ENCODE peak calls at places on chromosomes 1 and 21, in four cellular contexts. O is BJ; D is fibroblast of lung; X is CD8-positive, alpha-beta memory T cell. T is an unnamed sample.

GRCh38 chr1:22105611-22106207 is 37.2 kb downstream of the WNT4 start:
- DNase-seq in O (no peak), D (peak), X (peak), T (peak)

GRCh38 chr21:36973986-36974850 is 7.7 kb upstream of the HLCS start:
- DNase-seq in O (no peak), D (no peak), X (no peak), T (no peak)

GRCh38 chr1:47559944-47560695 is 122.3 kb downstream of the FOXD2 start:
- DNase-seq in O (no peak), D (no peak), X (no peak), T (no peak)

GRCh38 chr1:21124846-21125245 is 51.9 kb downstream of the EIF4G3 start:
- DNase-seq in O (peak), D (peak), X (no peak), T (peak)

GRCh38 chr1:1753607-1754005 is 24.7 kb downstream of the NADK start:
- DNase-seq in O (no peak), D (no peak), X (no peak), T (no peak)

GRCh38 chr1:240193699-240194098 is 102.0 kb downstream of the FMN2 start:
- DNase-seq in O (no peak), D (peak), X (no peak), T (peak)

GRCh38 chr1:6578624-6579373 is 995 bp upstream of the ZBTB48 start:
- DNase-seq in O (no peak), D (no peak), X (no peak), T (no peak)

GRCh38 chr1:227357229-227358078 is 39.2 kb upstream of the CDC42BPA start:
- DNase-seq in O (peak), D (peak), X (no peak), T (peak)

GRCh38 chr21:37862536-37862935 is 53.7 kb downstream of the KCNJ6 start:
- DNase-seq in O (no peak), D (peak), X (no peak), T (no peak)

GRCh38 chr1:156914440-156914856 is 6.0 kb upstream of the LRRC71 start:
- DNase-seq in O (no peak), D (peak), X (no peak), T (peak)

GRCh38 chr1:6599141-6599975 is 3.3 kb downstream of the KLHL21 start:
- DNase-seq in O (no peak), D (peak), X (peak), T (peak)

GRCh38 chr21:17352937-17353655 is 159.7 kb upstream of the CXADR start:
- DNase-seq in O (no peak), D (no peak), X (no peak), T (no peak)

GRCh38 chr1:200654660-200655059 is 15.0 kb downstream of the DDX59 start:
- DNase-seq in O (no peak), D (no peak), X (no peak), T (no peak)

GRCh38 chr1:25554426-25554780 is 11.0 kb downstream of the LDLRAP1 start:
- DNase-seq in O (no peak), D (no peak), X (no peak), T (no peak)

GRCh38 chr1:235908742-235909520 is 42.2 kb upstream of the LYST start:
- DNase-seq in O (no peak), D (peak), X (no peak), T (peak)

GRCh38 chr1:21232044-21232443 is 55.3 kb upstream of the EIF4G3 start:
- DNase-seq in O (no peak), D (peak), X (peak), T (peak)

GRCh38 chr1:207950750-207951149 is 39.8 kb upstream of the CD34 start:
- DNase-seq in O (no peak), D (no peak), X (no peak), T (no peak)

GRCh38 chr1:153506831-153507413 is 28.9 kb downstream of the S100A6 start:
- DNase-seq in O (peak), D (peak), X (no peak), T (peak)

GRCh38 chr1:170661646-170662411 is 2.1 kb upstream of the PRRX1 start:
- DNase-seq in O (no peak), D (peak), X (no peak), T (peak)

GRCh38 chr1:60848583-60849188 is 233.7 kb upstream of the NFIA start:
- DNase-seq in O (peak), D (peak), X (no peak), T (peak)

GRCh38 chr1:169731446-169731845 is 2.4 kb downstream of the SELE start:
- DNase-seq in O (no peak), D (no peak), X (no peak), T (no peak)

GRCh38 chr1:158943059-158943458 is 11.7 kb downstream of the PYHIN1 start:
- DNase-seq in O (no peak), D (no peak), X (no peak), T (peak)

GRCh38 chr1:244496186-244496585 is 35.1 kb downstream of the CATSPERE start:
- DNase-seq in O (no peak), D (no peak), X (no peak), T (no peak)

GRCh38 chr21:41880153-41880552 is 1.0 kb upstream of the PRDM15 start:
- DNase-seq in O (no peak), D (no peak), X (no peak), T (no peak)
- H3K4me3 ChIP-seq in O (no peak), D (no peak), X (no peak), T (peak)

DNA sequence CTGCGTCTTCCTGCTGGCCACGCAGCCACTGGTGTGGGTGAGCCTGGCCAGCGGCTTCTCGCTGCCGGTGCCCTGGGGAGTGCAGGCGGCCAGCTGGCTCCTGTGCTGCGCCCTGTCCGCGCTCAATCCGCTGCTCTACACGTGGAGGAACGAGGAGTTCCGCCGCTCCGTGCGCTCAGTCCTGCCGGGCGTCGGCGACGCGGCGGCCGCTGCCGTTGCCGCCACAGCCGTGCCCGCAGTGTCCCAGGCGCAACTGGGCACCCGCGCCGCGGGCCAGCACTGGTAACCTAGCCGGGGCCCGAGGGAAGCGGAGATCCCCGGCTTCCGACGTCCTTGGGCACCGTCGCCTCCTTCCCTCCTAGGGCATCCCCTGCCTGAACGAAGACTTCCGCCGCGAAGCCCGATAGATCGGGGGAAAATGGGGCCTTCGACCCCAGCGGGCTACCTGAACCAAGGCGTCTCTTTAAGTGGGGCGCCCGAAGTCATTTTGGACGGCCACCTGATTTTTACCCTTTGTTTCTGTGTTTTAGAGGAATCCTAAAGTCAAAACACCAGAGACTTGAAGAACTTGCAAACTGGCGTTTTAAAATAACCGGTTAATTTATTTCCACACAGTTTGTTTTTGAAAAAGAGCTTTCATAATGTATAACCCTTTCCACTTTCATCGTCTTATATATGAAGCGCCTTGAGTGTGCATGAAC is 2.0 kb downstream of the GPR88 start:
- DNase-seq in O (no peak), D (peak), X (no peak), T (peak)
- H3K4me3 ChIP-seq in O (peak), D (no peak), X (no peak), T (peak)

DNA sequence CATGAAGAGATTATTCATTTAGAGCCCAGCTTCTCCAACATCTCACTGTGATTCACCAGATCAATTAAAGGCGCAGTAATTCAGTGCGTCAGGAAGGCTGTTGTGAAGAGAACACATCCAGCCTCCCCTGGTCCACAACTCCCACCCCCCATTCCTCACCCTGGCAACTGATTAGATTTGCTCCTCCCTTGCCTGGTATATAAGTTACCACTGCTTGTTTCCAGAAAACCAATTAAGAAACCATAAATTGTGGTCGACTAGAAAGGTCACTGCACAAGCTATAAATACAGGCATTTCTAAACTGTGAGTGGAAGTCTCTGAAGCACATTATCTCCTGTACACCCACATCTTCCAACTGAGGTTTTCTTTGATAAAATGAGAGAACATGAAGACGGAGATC is 41.9 kb downstream of the FAM163A start:
- DNase-seq in O (no peak), D (peak), X (no peak), T (no peak)
- H3K4me3 ChIP-seq in O (no peak), D (no peak), X (no peak), T (no peak)

DNA sequence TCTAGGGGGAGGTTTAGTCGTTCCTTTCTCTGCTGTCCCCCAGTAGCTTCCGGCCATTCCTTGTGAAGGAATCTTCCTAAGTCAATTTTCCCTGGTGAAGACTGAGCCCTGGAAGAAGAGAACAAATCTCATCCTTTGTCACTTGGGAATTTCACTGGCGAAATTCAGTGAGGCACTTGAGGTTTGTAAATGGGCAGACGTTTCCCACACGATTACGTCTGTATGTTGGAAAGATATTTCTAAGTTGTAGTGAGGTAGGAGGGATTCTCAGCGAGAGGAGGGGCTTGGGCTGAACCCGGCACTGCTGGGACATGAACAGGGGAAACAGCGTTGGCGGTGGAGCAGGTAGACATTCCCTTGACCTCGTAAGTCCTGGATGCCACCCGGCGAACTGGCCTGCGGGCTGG is 47.2 kb downstream of the GALNT2 start:
- DNase-seq in O (no peak), D (peak), X (no peak), T (peak)
- H3K4me3 ChIP-seq in O (peak), D (peak), X (no peak), T (peak)

GRCh38 chr1:3921786-3922185 is 21.7 kb upstream of the C1orf174 start:
- DNase-seq in O (no peak), D (no peak), X (no peak), T (no peak)
- H3K4me3 ChIP-seq in O (no peak), D (no peak), X (no peak), T (no peak)